ENCODE peak calls at places on chromosomes 3 and 15, in eight cellular contexts. V, P, E, T, W, G, K and A are unnamed samples.

GRCh38 chr15:32738677-32739076 is 20.9 kb downstream of the GREM1 start:
- DNase-seq in K (no peak), T (no peak), G (no peak), W (no peak), P (no peak), E (peak), V (no peak), A (no peak)

GRCh38 chr3:122085666-122086065 is 30.5 kb downstream of the CD86 start:
- DNase-seq in T (no peak), P (no peak), W (no peak), G (peak), K (no peak), V (no peak), E (no peak), A (no peak)

GRCh38 chr3:50674349-50675178 is at the start of gene DOCK3:
- DNase-seq in W (peak), E (peak), T (peak), K (peak), V (peak), G (peak), P (peak), A (peak)

GRCh38 chr3:112979244-112979832 is 4.4 kb upstream of the CD200R1 start:
- DNase-seq in T (no peak), V (no peak), K (no peak), G (peak), E (peak), W (peak), P (no peak), A (no peak)

GRCh38 chr3:45567730-45568172 is 26.8 kb upstream of the LIMD1 start:
- DNase-seq in G (no peak), E (peak), P (peak), W (no peak), T (peak), K (no peak), V (no peak), A (no peak)

GRCh38 chr3:192915306-192915705 is 2.4 kb downstream of the MB21D2 start:
- DNase-seq in G (peak), W (peak), T (no peak), V (peak), E (peak), K (no peak), P (no peak), A (no peak)

GRCh38 chr15:85024509-85025336 is 43.1 kb downstream of the PDE8A start:
- DNase-seq in P (no peak), G (peak), E (peak), K (no peak), V (no peak), T (no peak), W (peak), A (no peak)

GRCh38 chr3:6250167-6250566 is 610.7 kb upstream of the GRM7 start:
- DNase-seq in G (no peak), E (no peak), P (no peak), W (no peak), K (no peak), V (no peak), T (no peak), A (no peak)

GRCh38 chr15:35312355-35312754 is 227.3 kb upstream of the NANOGP8 start:
- DNase-seq in G (no peak), V (no peak), T (no peak), E (no peak), K (no peak), W (no peak), P (no peak), A (no peak)

GRCh38 chr3:190059242-190059590 is 61.5 kb downstream of the P3H2 start:
- DNase-seq in V (no peak), K (no peak), E (peak), T (no peak), P (no peak), G (no peak), W (peak), A (no peak)

GRCh38 chr3:188749010-188749617 is 422.7 kb upstream of the TPRG1 start:
- DNase-seq in E (no peak), G (no peak), T (peak), V (no peak), W (no peak), P (peak), K (no peak), A (no peak)

GRCh38 chr15:66764067-66764428 is 62.0 kb downstream of the SMAD6 start:
- DNase-seq in K (no peak), T (no peak), P (no peak), G (no peak), V (no peak), E (no peak), W (no peak), A (no peak)

GRCh38 chr15:95799286-95800187 is 531.0 kb upstream of the NR2F2 start:
- DNase-seq in E (peak), K (no peak), P (no peak), W (peak), V (no peak), G (peak), T (no peak), A (no peak)

GRCh38 chr3:16352428-16352827 is 87.4 kb downstream of the OXNAD1 start:
- DNase-seq in V (no peak), T (no peak), W (no peak), P (no peak), G (no peak), K (no peak), E (no peak), A (no peak)

GRCh38 chr15:98154863-98155262 is 194.4 kb downstream of the ARRDC4 start:
- DNase-seq in W (peak), V (no peak), P (no peak), G (peak), E (peak), T (no peak), K (peak), A (no peak)

GRCh38 chr3:49872801-49873281 is 3.1 kb upstream of the CAMKV start:
- DNase-seq in E (no peak), V (no peak), P (peak), W (no peak), K (no peak), T (no peak), G (no peak), A (no peak)

GRCh38 chr3:100591411-100591810 is 18.0 kb upstream of the ADGRG7 start:
- DNase-seq in P (no peak), K (no peak), V (no peak), E (no peak), G (no peak), W (no peak), T (no peak), A (no peak)

GRCh38 chr3:134368751-134369105 is 5.5 kb downstream of the AMOTL2 start:
- DNase-seq in W (no peak), V (no peak), E (no peak), T (no peak), P (no peak), G (no peak), K (no peak), A (no peak)

GRCh38 chr3:72145506-72146380 is 360.8 kb upstream of the PROK2 start:
- DNase-seq in V (peak), P (no peak), G (peak), E (peak), T (no peak), W (peak), K (no peak), A (no peak)

GRCh38 chr3:116188231-116188785 is 257.0 kb downstream of the LSAMP start:
- DNase-seq in E (peak), W (peak), T (no peak), K (no peak), P (no peak), G (peak), V (no peak), A (no peak)

GRCh38 chr3:187943677-187944390 is 198.6 kb upstream of the BCL6 start:
- DNase-seq in W (peak), P (no peak), T (no peak), K (no peak), G (peak), E (peak), V (no peak), A (no peak)

GRCh38 chr15:101156509-101157159 is 95.2 kb downstream of the CHSY1 start:
- DNase-seq in K (no peak), V (no peak), E (peak), T (no peak), P (no peak), G (no peak), W (peak), A (no peak)

GRCh38 chr15:78739996-78740903 is 71.0 kb downstream of the ADAMTS7 start:
- DNase-seq in T (peak), P (peak), K (peak), G (peak), W (no peak), V (no peak), E (peak), A (peak)

GRCh38 chr3:27093771-27094170 is 275.4 kb downstream of the NEK10 start:
- DNase-seq in P (no peak), W (no peak), E (no peak), K (no peak), G (no peak), T (no peak), V (no peak), A (no peak)

GRCh38 chr3:59116138-59116537 is 66.3 kb upstream of the CFAP20DC start:
- DNase-seq in T (no peak), P (no peak), W (no peak), V (no peak), G (no peak), E (no peak), K (no peak), A (no peak)

GRCh38 chr3:25508901-25509300 is 80.8 kb downstream of the RARB start:
- DNase-seq in E (no peak), T (no peak), V (no peak), W (peak), P (no peak), G (peak), K (no peak), A (no peak)

GRCh38 chr3:126100688-126101301 is 16.9 kb upstream of the SLC41A3 start:
- DNase-seq in P (no peak), V (no peak), T (peak), K (no peak), G (peak), E (peak), W (peak), A (no peak)

GRCh38 chr15:56495050-56495449 is 30.1 kb upstream of the MNS1 start:
- DNase-seq in P (no peak), G (no peak), W (no peak), E (no peak), V (no peak), T (no peak), K (no peak), A (no peak)

GRCh38 chr3:9810357-9810726 is 280 bp downstream of the TTLL3 start:
- DNase-seq in K (no peak), P (no peak), G (peak), T (no peak), W (no peak), E (no peak), V (no peak), A (no peak)

GRCh38 chr3:105304487-105304886 is 62.2 kb upstream of the ALCAM start:
- DNase-seq in P (no peak), W (peak), E (peak), G (no peak), T (no peak), V (no peak), K (no peak), A (no peak)

GRCh38 chr15:59276225-59277178 is 69.9 kb downstream of the LDHAL6B start:
- DNase-seq in V (no peak), K (peak), P (no peak), T (no peak), W (no peak), G (no peak), E (no peak), A (no peak)

GRCh38 chr3:171970301-171970788 is 69.0 kb upstream of the FNDC3B start:
- DNase-seq in T (no peak), V (no peak), E (peak), P (no peak), W (no peak), K (no peak), G (peak), A (no peak)

GRCh38 chr3:171140246-171140645 is 113.7 kb upstream of the SLC2A2 start:
- DNase-seq in W (no peak), T (no peak), K (no peak), E (no peak), G (no peak), V (no peak), P (no peak), A (no peak)

GRCh38 chr3:53028641-53029040 is 17.2 kb downstream of the SFMBT1 start:
- DNase-seq in E (no peak), W (no peak), K (no peak), T (no peak), G (no peak), V (no peak), P (no peak), A (no peak)

GRCh38 chr3:170840291-170840859 is 29.6 kb downstream of the RPL22L1 start:
- DNase-seq in G (no peak), E (peak), W (peak), V (no peak), T (no peak), P (no peak), K (no peak), A (no peak)

GRCh38 chr3:194112120-194113106 is 23.5 kb upstream of the HES1 start:
- DNase-seq in E (no peak), G (no peak), P (no peak), W (no peak), K (peak), T (no peak), V (no peak), A (peak)

GRCh38 chr3:179750720-179751328 is 98.0 kb downstream of the USP13 start:
- DNase-seq in W (peak), P (no peak), V (no peak), G (peak), E (peak), T (no peak), K (no peak), A (no peak)

GRCh38 chr3:117916839-117917238 is 1117.8 kb downstream of the IGSF11 start:
- DNase-seq in P (no peak), V (no peak), G (no peak), T (no peak), K (no peak), W (no peak), E (no peak), A (no peak)

GRCh38 chr3:10955694-10956453 is 36.7 kb upstream of the SLC6A1 start:
- DNase-seq in G (no peak), P (no peak), T (no peak), W (peak), K (no peak), E (no peak), V (no peak), A (no peak)